ENCODE peak calls at places on chromosome 21, in ten cellular contexts. W is lower leg skin, H is BE2C, Z is left ventricle myocardium inferior, C is cardiac fibroblast, I is dorsolateral prefrontal cortex, D is WTC11, M is IMR-90, P is heart right ventricle, V is A549. E is an unnamed sample.

GRCh38 chr21:42637602-42638041 is 15.8 kb upstream of the PDE9A start:
- DNase-seq in W (no peak), H (no peak), Z (no peak), C (no peak), I (no peak), D (no peak), M (no peak), P (no peak), V (no peak), E (no peak)

GRCh38 chr21:40208206-40208950 is 341.1 kb downstream of the PCP4 start:
- DNase-seq in W (no peak), H (no peak), Z (no peak), C (no peak), I (no peak), D (no peak), M (no peak), P (no peak), V (no peak), E (no peak)

GRCh38 chr21:33478858-33479678 is 706 bp downstream of the TMEM50B start:
- DNase-seq in W (no peak), H (peak; percentile 46), Z (no peak), C (peak; percentile 34), I (peak; percentile 18), D (peak; percentile 69), M (peak; percentile 17), P (peak; percentile 31), V (no peak), E (no peak)

GRCh38 chr21:43985690-43986251 is 26.3 kb upstream of the TRAPPC10 start:
- DNase-seq in W (no peak), H (no peak), Z (no peak), C (no peak), I (no peak), D (peak; percentile 71), M (no peak), P (no peak), V (no peak), E (no peak)

GRCh38 chr21:42541174-42541573 is 27.5 kb downstream of the SLC37A1 start:
- DNase-seq in W (no peak), H (no peak), Z (no peak), C (no peak), I (no peak), D (no peak), M (no peak), P (no peak), V (no peak), E (no peak)

GRCh38 chr21:34883501-34884271 is 165.4 kb downstream of the RUNX1 start:
- DNase-seq in W (no peak), H (no peak), Z (no peak), C (no peak), I (no peak), D (no peak), M (no peak), P (no peak), V (no peak), E (no peak)

GRCh38 chr21:42724226-42724920 is 71.0 kb downstream of the PDE9A start:
- DNase-seq in W (no peak), H (no peak), Z (no peak), C (peak; percentile 96), I (no peak), D (no peak), M (peak; percentile 92), P (no peak), V (peak; percentile 15), E (no peak)

GRCh38 chr21:42737969-42738590 is 84.7 kb downstream of the PDE9A start:
- DNase-seq in W (no peak), H (no peak), Z (peak; percentile 41), C (peak; percentile 12), I (no peak), D (no peak), M (no peak), P (peak; percentile 50), V (no peak), E (no peak)

GRCh38 chr21:16082038-16082816 is 352.4 kb downstream of the USP25 start:
- DNase-seq in W (no peak), H (no peak), Z (no peak), C (peak; percentile 57), I (no peak), D (no peak), M (peak; percentile 22), P (no peak), V (no peak), E (no peak)

GRCh38 chr21:46255758-46256337 is 27.3 kb upstream of the LSS start:
- DNase-seq in W (no peak), H (no peak), Z (no peak), C (no peak), I (no peak), D (no peak), M (no peak), P (no peak), V (no peak), E (no peak)

GRCh38 chr21:46254208-46254975 is 25.8 kb upstream of the LSS start:
- DNase-seq in W (no peak), H (no peak), Z (no peak), C (no peak), I (no peak), D (no peak), M (no peak), P (no peak), V (no peak), E (no peak)

GRCh38 chr21:46253610-46254124 is 25.1 kb upstream of the LSS start:
- DNase-seq in W (no peak), H (peak; percentile 69), Z (no peak), C (peak; percentile 18), I (no peak), D (no peak), M (peak; percentile 24), P (no peak), V (no peak), E (peak; percentile 48)

GRCh38 chr21:46255166-46255565 is 26.6 kb upstream of the LSS start:
- DNase-seq in W (no peak), H (no peak), Z (no peak), C (no peak), I (no peak), D (no peak), M (no peak), P (no peak), V (no peak), E (no peak)

DNA sequence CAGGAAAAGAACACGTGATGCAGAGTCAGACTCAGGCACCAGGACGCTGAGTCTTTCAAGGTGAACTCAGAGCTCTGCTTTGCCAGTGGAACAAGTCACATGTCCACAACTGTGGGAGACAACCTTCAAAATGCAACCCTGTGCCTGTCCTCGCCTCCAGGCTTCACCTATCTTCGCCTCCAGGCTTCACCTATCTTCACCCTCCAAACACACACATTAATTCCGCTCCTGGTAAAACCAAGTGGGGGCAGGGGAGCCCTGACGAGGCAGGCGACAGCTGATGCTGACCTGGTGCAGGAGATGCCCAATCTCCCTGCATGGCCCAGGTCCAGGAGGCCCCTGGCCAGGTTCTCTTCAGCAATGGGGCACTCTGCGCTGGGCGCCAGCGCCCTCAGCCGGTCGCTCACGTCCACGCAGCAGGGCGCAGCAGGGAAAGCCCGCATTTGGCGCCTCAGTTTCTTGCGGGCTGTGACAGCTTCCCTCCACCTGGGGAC is 28.0 kb upstream of the LSS start:
- DNase-seq in W (no peak), H (no peak), Z (peak; percentile 67), C (no peak), I (no peak), D (no peak), M (no peak), P (peak; percentile 60), V (no peak), E (no peak)
- TF ChIP-seq CTCF in W (no peak), H (no peak), Z (peak; percentile 71), C (no peak), I (no peak), D (no peak), M (no peak), P (peak; percentile 47), V (no peak), E (no peak)

GRCh38 chr21:37915941-37916794 is at the start of gene KCNJ6:
- DNase-seq in W (no peak), H (peak; percentile 70), Z (no peak), C (peak; percentile 62), I (peak; percentile 71), D (peak; percentile 87), M (peak; percentile 52), P (no peak), V (peak; percentile 46), E (no peak)
- TF ChIP-seq CTCF in W (no peak), H (peak; percentile 59), Z (peak; percentile 64), C (peak; percentile 69), I (peak; percentile 58), D (no peak), M (peak; percentile 91), P (peak; percentile 45), V (peak; percentile 37), E (no peak)

GRCh38 chr21:22993822-22994574 is 1995.8 kb downstream of the NCAM2 start:
- DNase-seq in W (no peak), H (peak; percentile 10), Z (no peak), C (no peak), I (no peak), D (no peak), M (no peak), P (no peak), V (no peak), E (no peak)
- TF ChIP-seq CTCF in W (no peak), H (no peak), Z (no peak), C (no peak), I (no peak), D (no peak), M (no peak), P (no peak), V (no peak), E (no peak)

DNA sequence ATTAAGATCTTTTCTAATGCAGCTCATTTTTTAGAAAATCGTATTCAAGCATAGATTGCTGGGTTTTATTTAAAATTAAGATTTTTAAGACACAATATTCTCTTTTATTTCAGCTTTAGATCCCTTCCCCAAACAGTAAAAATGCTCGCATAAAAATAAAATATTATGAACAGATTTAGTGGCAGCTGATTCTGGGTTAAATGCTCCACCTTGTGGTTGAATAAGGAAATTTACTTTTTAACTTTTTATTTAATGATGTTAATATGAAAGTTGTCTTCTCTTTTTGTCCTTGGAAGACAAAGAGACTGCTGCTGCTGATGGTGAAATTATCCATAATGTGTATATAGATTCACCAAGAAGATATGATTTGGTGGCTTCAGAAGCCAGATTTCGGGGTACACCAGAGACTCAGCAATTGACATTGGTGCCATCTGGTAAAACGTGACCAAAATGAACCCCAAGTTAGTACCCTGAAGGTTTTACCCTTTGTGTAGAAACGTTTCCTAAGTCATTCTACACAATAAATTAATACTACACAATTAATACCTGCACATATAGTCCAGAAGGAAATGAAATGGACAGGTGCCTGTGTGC is 128.0 kb downstream of the ADAMTS1 start:
- DNase-seq in W (no peak), H (no peak), Z (no peak), C (peak; percentile 54), I (no peak), D (no peak), M (peak; percentile 31), P (no peak), V (peak; percentile 2), E (no peak)
- TF ChIP-seq CTCF in W (no peak), H (peak; percentile 51), Z (peak; percentile 74), C (peak; percentile 43), I (peak; percentile 79), D (peak; percentile 69), M (peak; percentile 64), P (peak; percentile 69), V (peak; percentile 39), E (peak; percentile 66)

E was measured in natural killer cell.